ENCODE peak calls at places on chromosomes 3 and 15, in six cellular contexts. X, E, R, C, T and S are unnamed samples.

GRCh38 chr3:120304569-120305090 is 19.6 kb upstream of the GPR156 start:
- DNase-seq in X (no peak), E (no peak), R (no peak), C (no peak), T (no peak), S (no peak)

GRCh38 chr15:33985751-33986150 is 17.5 kb downstream of the CHRM5 start:
- DNase-seq in X (peak), E (peak), R (no peak), C (no peak), T (no peak), S (no peak)

GRCh38 chr3:140753865-140754754 is 76.2 kb downstream of the TRIM42 start:
- DNase-seq in X (no peak), E (no peak), R (no peak), C (no peak), T (peak), S (no peak)

GRCh38 chr3:133489466-133490085 is 83.9 kb upstream of the CDV3 start:
- DNase-seq in X (peak), E (peak), R (no peak), C (no peak), T (no peak), S (no peak)

GRCh38 chr15:66655511-66655910 is 46.5 kb upstream of the SMAD6 start:
- DNase-seq in X (no peak), E (no peak), R (no peak), C (no peak), T (no peak), S (no peak)

GRCh38 chr3:149727676-149728075 is 24.6 kb downstream of the COMMD2 start:
- DNase-seq in X (no peak), E (no peak), R (no peak), C (no peak), T (no peak), S (no peak)

GRCh38 chr15:75200765-75201608 is 695 bp upstream of the C15orf39 start:
- DNase-seq in X (peak), E (peak), R (peak), C (no peak), T (peak), S (peak)

GRCh38 chr3:68808563-68808962 is 123.8 kb downstream of the TAFA4 start:
- DNase-seq in X (no peak), E (no peak), R (no peak), C (no peak), T (no peak), S (no peak)

GRCh38 chr3:153348457-153349137 is 186.6 kb downstream of the RAP2B start:
- DNase-seq in X (peak), E (peak), R (no peak), C (no peak), T (no peak), S (no peak)

GRCh38 chr15:97791824-97792792 is 168.4 kb upstream of the ARRDC4 start:
- DNase-seq in X (no peak), E (no peak), R (no peak), C (no peak), T (no peak), S (no peak)

GRCh38 chr15:101504866-101505609 is 15.5 kb upstream of the PCSK6 start:
- DNase-seq in X (no peak), E (no peak), R (no peak), C (no peak), T (no peak), S (no peak)

GRCh38 chr3:77466562-77466961 is 426.7 kb downstream of the ROBO2 start:
- DNase-seq in X (no peak), E (no peak), R (no peak), C (no peak), T (no peak), S (no peak)

GRCh38 chr15:56244811-56245576 is 1.3 kb upstream of the RFX7 start:
- DNase-seq in X (no peak), E (no peak), R (peak), C (no peak), T (peak), S (peak)

GRCh38 chr3:169350228-169350627 is 313.3 kb downstream of the MECOM start:
- DNase-seq in X (peak), E (no peak), R (no peak), C (no peak), T (no peak), S (no peak)

GRCh38 chr15:63858881-63859280 is 25.1 kb upstream of the HERC1 start:
- DNase-seq in X (peak), E (peak), R (no peak), C (no peak), T (no peak), S (no peak)

GRCh38 chr3:183233986-183234385 is 19.1 kb upstream of the B3GNT5 start:
- DNase-seq in X (no peak), E (no peak), R (no peak), C (no peak), T (no peak), S (no peak)

GRCh38 chr15:74027688-74028087 is 33.2 kb downstream of the PML start:
- DNase-seq in X (no peak), E (no peak), R (no peak), C (no peak), T (no peak), S (no peak)

GRCh38 chr3:32569540-32570425 is 875 bp downstream of the DYNC1LI1 start:
- DNase-seq in X (peak), E (peak), R (peak), C (peak), T (peak), S (peak)

GRCh38 chr3:170007031-170007663 is 30.6 kb upstream of the GPR160 start:
- DNase-seq in X (peak), E (peak), R (peak), C (no peak), T (peak), S (no peak)

GRCh38 chr15:85976986-85977385 is 102.7 kb upstream of the AGBL1 start:
- DNase-seq in X (peak), E (peak), R (no peak), C (no peak), T (no peak), S (no peak)

GRCh38 chr15:89665449-89666146 is 10.3 kb upstream of the KIF7 start:
- DNase-seq in X (peak), E (peak), R (peak), C (peak), T (no peak), S (peak)

GRCh38 chr3:44476963-44477311 is 533 bp downstream of the ZNF445 start:
- DNase-seq in X (no peak), E (no peak), R (no peak), C (no peak), T (no peak), S (no peak)

GRCh38 chr3:140449591-140450256 is 228.1 kb upstream of the TRIM42 start:
- DNase-seq in X (no peak), E (no peak), R (no peak), C (no peak), T (no peak), S (no peak)

GRCh38 chr3:66971891-66972551 is 26.1 kb upstream of the KBTBD8 start:
- DNase-seq in X (peak), E (peak), R (peak), C (peak), T (peak), S (peak)

GRCh38 chr3:15295506-15295905 is 36.9 kb downstream of the SH3BP5 start:
- DNase-seq in X (peak), E (peak), R (no peak), C (no peak), T (no peak), S (no peak)

GRCh38 chr3:45664558-45664957 is 24.6 kb upstream of the SACM1L start:
- DNase-seq in X (no peak), E (no peak), R (peak), C (no peak), T (peak), S (no peak)

GRCh38 chr3:61650276-61650675 is 88.9 kb downstream of the PTPRG start:
- DNase-seq in X (peak), E (peak), R (no peak), C (no peak), T (no peak), S (peak)

GRCh38 chr3:68378631-68379030 is 553.7 kb downstream of the TAFA4 start:
- DNase-seq in X (no peak), E (no peak), R (no peak), C (no peak), T (no peak), S (no peak)

GRCh38 chr3:151330899-151331298 is 1.6 kb upstream of the P2RY13 start:
- DNase-seq in X (no peak), E (peak), R (no peak), C (no peak), T (no peak), S (no peak)

GRCh38 chr15:34359416-34359815 is 7.6 kb downstream of the LPCAT4 start:
- DNase-seq in X (no peak), E (no peak), R (peak), C (no peak), T (no peak), S (no peak)

GRCh38 chr3:74883690-74884089 is 269.2 kb upstream of the CNTN3 start:
- DNase-seq in X (peak), E (peak), R (no peak), C (no peak), T (no peak), S (no peak)

GRCh38 chr15:82393671-82394070 is 35.9 kb upstream of the GOLGA6L9 start:
- DNase-seq in X (peak), E (peak), R (no peak), C (no peak), T (no peak), S (no peak)

GRCh38 chr3:157438371-157438735 is 1.7 kb downstream of the PTX3 start:
- DNase-seq in X (peak), E (peak), R (no peak), C (no peak), T (no peak), S (no peak)

GRCh38 chr3:134852893-134853351 is 57.9 kb downstream of the EPHB1 start:
- DNase-seq in X (no peak), E (no peak), R (no peak), C (no peak), T (peak), S (no peak)

GRCh38 chr15:40852529-40852928 is 8.7 kb downstream of the SPINT1 start:
- DNase-seq in X (no peak), E (no peak), R (peak), C (no peak), T (no peak), S (no peak)

GRCh38 chr3:71078723-71079525 is 504.6 kb downstream of the FOXP1 start:
- DNase-seq in X (no peak), E (no peak), R (peak), C (no peak), T (no peak), S (no peak)
- H3K4me3 ChIP-seq in X (no peak), E (no peak), R (no peak), C (no peak), T (no peak), S (no peak)

DNA sequence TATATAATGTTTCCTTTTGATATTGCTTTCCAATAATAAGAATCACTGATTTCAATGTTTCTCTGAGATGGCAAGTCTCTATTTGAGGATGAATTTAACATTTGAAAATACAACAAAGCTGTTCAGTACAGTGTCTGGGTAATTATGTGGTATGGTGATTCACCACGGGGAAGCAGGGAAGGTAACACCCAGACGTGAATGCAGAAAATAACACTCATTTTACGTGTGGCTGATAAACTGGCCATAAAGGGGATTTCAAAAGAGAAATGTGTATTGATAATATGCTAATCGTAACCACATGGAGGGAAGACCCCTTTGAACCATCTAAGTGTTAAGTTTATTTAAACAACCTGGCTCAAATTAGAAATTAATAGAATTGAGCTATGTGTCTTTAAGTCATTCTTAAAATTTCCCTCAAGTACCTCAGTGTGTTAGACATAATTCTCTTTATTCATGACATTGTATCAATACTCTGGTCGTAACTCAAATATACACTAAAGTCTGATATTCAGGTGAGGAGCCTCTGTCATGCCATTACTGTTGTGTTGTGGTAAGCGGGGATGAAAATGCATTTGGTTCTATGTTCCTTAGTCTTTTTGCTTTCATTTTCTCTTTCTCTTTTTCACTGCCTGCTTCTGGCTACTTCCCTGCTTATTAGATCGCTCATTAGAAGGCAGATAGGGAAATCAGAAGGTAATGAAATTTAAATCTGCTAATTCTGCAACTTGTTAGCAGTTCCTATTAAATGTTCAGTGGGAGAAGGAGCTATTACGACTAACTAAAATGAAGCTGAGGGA is 344.8 kb downstream of the GRM7 start:
- DNase-seq in X (no peak), E (no peak), R (peak), C (no peak), T (no peak), S (no peak)
- H3K4me3 ChIP-seq in X (no peak), E (no peak), R (no peak), C (peak), T (no peak), S (peak)

GRCh38 chr3:172613845-172614244 is 90.6 kb upstream of the TNFSF10 start:
- DNase-seq in X (no peak), E (no peak), R (no peak), C (no peak), T (no peak), S (no peak)
- H3K4me3 ChIP-seq in X (no peak), E (no peak), R (no peak), C (no peak), T (no peak), S (no peak)

GRCh38 chr3:196640501-196640968 is 1.0 kb downstream of the NRROS start:
- DNase-seq in X (no peak), E (no peak), R (no peak), C (no peak), T (no peak), S (no peak)

GRCh38 chr3:196639517-196640500 is at the start of gene NRROS:
- DNase-seq in X (peak), E (peak), R (peak), C (peak), T (peak), S (no peak)

GRCh38 chr3:196643761-196644160 is 4.3 kb downstream of the NRROS start:
- DNase-seq in X (no peak), E (no peak), R (no peak), C (no peak), T (no peak), S (no peak)

GRCh38 chr3:196643201-196643749 is 3.8 kb downstream of the NRROS start:
- DNase-seq in X (no peak), E (no peak), R (no peak), C (no peak), T (peak), S (no peak)

GRCh38 chr3:196641278-196642058 is 2.0 kb downstream of the NRROS start:
- DNase-seq in X (no peak), E (no peak), R (no peak), C (no peak), T (no peak), S (no peak)
- H3K4me3 ChIP-seq in X (no peak), E (no peak), R (no peak), C (peak), T (no peak), S (no peak)

DNA sequence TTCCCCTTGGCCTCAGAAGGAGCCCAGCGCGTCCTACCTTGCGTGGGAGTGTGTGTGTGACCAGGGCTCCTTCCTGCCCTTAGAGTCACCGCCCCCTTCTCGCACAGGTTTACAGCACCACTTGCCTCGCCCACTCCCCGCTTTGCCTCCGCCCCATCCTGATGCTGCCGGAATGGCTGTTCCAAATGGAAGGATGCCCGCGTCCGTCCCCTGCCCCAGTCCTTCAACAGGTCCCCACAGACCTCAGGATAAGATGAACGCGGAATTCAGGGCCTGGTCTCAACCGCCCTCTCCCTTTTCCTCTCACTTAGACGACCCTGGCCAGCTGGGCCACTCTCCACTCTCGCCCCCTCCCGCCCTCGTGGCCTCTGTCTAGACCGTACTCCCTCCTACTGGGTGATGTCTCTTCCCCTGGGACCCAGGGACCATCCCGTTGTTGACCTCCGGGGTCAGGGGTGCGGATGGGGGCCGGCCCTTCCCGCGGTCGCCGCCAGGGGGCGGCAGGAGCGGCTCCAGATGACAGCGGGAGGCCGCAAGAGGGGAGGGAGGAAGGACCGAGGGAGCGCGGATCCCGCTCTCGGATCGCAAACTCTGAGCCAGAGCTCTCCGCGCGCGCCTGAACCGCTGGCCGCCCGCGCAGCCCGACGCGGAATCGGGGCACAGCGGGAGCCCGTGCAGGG is at the start of gene THSD4:
- DNase-seq in X (peak), E (peak), R (peak), C (peak), T (peak), S (peak)
- H3K4me3 ChIP-seq in X (peak), E (peak), R (peak), C (peak), T (no peak), S (peak)

DNA sequence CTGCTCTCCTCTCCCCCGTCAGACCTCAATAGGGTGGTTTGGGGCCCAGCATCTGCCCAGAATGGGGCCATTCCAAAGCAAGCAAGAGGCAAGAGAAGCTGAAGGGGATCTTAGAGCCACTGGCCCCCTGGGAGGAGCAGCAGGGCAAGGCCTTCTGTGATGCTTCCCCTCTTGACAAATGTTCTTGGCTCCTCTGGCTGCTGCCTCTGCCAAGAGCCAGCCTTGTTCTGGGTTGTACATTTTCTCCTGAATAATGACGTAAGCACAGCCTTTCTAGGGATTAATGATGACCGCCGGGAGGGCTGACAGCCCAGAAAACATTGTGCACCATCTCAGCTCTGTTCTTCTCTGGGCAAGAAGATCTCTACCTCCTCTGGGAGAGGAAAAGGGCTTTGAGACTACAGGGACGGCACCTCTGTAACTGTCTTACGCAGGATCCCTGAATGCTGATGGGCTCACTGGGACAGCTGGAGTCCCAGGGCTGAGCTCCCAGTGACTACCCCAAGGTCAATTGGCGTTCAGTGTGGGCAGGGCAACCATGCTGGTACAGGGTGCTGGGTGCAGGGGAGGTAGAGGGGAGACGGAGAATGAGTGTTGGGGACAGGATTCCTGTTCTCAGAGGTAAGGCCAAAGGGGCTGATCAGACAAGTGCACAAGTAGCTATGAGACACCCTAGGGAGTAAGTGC is 253.3 kb downstream of the FAM43A start:
- DNase-seq in X (peak), E (no peak), R (no peak), C (no peak), T (no peak), S (no peak)
- H3K4me3 ChIP-seq in X (no peak), E (no peak), R (no peak), C (no peak), T (no peak), S (no peak)

DNA sequence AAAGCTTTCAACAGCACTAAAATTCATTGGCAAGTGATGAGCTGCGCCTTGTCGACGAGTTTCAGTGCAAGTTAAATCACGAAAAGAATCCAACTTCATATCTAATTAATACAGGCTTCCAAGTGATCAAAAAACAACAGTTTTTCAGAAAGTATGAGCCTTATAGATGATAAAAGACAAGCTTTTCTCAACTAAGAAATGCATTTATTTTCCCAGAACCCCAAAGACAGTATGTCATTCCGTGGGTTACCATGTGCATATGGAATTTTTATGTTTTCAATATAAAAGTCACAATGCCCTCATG is 442.8 kb downstream of the MAGI1 start:
- DNase-seq in X (no peak), E (no peak), R (no peak), C (no peak), T (no peak), S (no peak)
- H3K4me3 ChIP-seq in X (no peak), E (no peak), R (no peak), C (no peak), T (no peak), S (no peak)

GRCh38 chr15:39079296-39079834 is 501.5 kb upstream of the THBS1 start:
- DNase-seq in X (peak), E (peak), R (no peak), C (no peak), T (no peak), S (no peak)
- H3K4me3 ChIP-seq in X (no peak), E (no peak), R (no peak), C (no peak), T (no peak), S (no peak)

GRCh38 chr15:29570121-29570930 is 251.9 kb downstream of the TJP1 start:
- DNase-seq in X (no peak), E (peak), R (peak), C (no peak), T (no peak), S (no peak)
- H3K4me3 ChIP-seq in X (peak), E (peak), R (peak), C (peak), T (no peak), S (peak)